ENCODE peak calls at places on chromosome 9, in six cellular contexts. One of them, this sample, is unnamed.

GRCh38 chr9:123649909-123650308 is 280.0 kb downstream of the DENND1A start:
- DNase-seq in stomach: no peak
- DNase-seq in naive thymus-derived CD4-positive, alpha-beta T cell: no peak
- DNase-seq in HCT116: no peak
- DNase-seq in right cardiac atrium: no peak
- DNase-seq in upper lobe of right lung: no peak
- DNase-seq in this sample: no peak

GRCh38 chr9:96219615-96220257 is 82.2 kb downstream of the HSD17B3 start:
- DNase-seq in stomach: peak; percentile 36
- DNase-seq in naive thymus-derived CD4-positive, alpha-beta T cell: peak; percentile 25
- DNase-seq in HCT116: no peak
- DNase-seq in right cardiac atrium: peak; percentile 82
- DNase-seq in upper lobe of right lung: peak; percentile 75
- DNase-seq in this sample: no peak

GRCh38 chr9:31470051-31470450 is 914.4 kb upstream of the ACO1 start:
- DNase-seq in stomach: no peak
- DNase-seq in naive thymus-derived CD4-positive, alpha-beta T cell: no peak
- DNase-seq in HCT116: no peak
- DNase-seq in right cardiac atrium: no peak
- DNase-seq in upper lobe of right lung: no peak
- DNase-seq in this sample: no peak

GRCh38 chr9:77944556-77945261 is 86.9 kb downstream of the GNAQ start:
- DNase-seq in stomach: no peak
- DNase-seq in naive thymus-derived CD4-positive, alpha-beta T cell: peak; percentile 31
- DNase-seq in HCT116: no peak
- DNase-seq in right cardiac atrium: peak; percentile 54
- DNase-seq in upper lobe of right lung: peak; percentile 71
- DNase-seq in this sample: no peak

GRCh38 chr9:27192291-27192960 is 83.4 kb downstream of the TEK start:
- DNase-seq in stomach: no peak
- DNase-seq in naive thymus-derived CD4-positive, alpha-beta T cell: no peak
- DNase-seq in HCT116: no peak
- DNase-seq in right cardiac atrium: peak; percentile 41
- DNase-seq in upper lobe of right lung: no peak
- DNase-seq in this sample: no peak

GRCh38 chr9:116658265-116658664 is 28.8 kb upstream of the TRIM32 start:
- DNase-seq in stomach: no peak
- DNase-seq in naive thymus-derived CD4-positive, alpha-beta T cell: no peak
- DNase-seq in HCT116: no peak
- DNase-seq in right cardiac atrium: no peak
- DNase-seq in upper lobe of right lung: no peak
- DNase-seq in this sample: no peak

GRCh38 chr9:105129731-105130130 is 114.7 kb upstream of the SLC44A1 start:
- DNase-seq in stomach: no peak
- DNase-seq in naive thymus-derived CD4-positive, alpha-beta T cell: no peak
- DNase-seq in HCT116: no peak
- DNase-seq in right cardiac atrium: no peak
- DNase-seq in upper lobe of right lung: no peak
- DNase-seq in this sample: no peak

GRCh38 chr9:106758911-106759310 is 104.1 kb upstream of the ZNF462 start:
- DNase-seq in stomach: no peak
- DNase-seq in naive thymus-derived CD4-positive, alpha-beta T cell: no peak
- DNase-seq in HCT116: no peak
- DNase-seq in right cardiac atrium: no peak
- DNase-seq in upper lobe of right lung: no peak
- DNase-seq in this sample: no peak

GRCh38 chr9:98921740-98922139 is 22.0 kb upstream of the COL15A1 start:
- DNase-seq in stomach: no peak
- DNase-seq in naive thymus-derived CD4-positive, alpha-beta T cell: no peak
- DNase-seq in HCT116: no peak
- DNase-seq in right cardiac atrium: no peak
- DNase-seq in upper lobe of right lung: no peak
- DNase-seq in this sample: no peak
- H3K4me1 ChIP-seq in stomach: peaks cover 7% of the 10 kb centered on the region
- H3K4me1 ChIP-seq in naive thymus-derived CD4-positive, alpha-beta T cell: no peaks in the 10 kb centered on the region
- H3K4me1 ChIP-seq in HCT116: no peaks in the 10 kb centered on the region
- H3K4me1 ChIP-seq in right cardiac atrium: peaks cover 11% of the 10 kb centered on the region
- H3K4me1 ChIP-seq in upper lobe of right lung: peaks cover 16% of the 10 kb centered on the region
- H3K4me1 ChIP-seq in this sample: peaks cover 30% of the 10 kb centered on the region

DNA sequence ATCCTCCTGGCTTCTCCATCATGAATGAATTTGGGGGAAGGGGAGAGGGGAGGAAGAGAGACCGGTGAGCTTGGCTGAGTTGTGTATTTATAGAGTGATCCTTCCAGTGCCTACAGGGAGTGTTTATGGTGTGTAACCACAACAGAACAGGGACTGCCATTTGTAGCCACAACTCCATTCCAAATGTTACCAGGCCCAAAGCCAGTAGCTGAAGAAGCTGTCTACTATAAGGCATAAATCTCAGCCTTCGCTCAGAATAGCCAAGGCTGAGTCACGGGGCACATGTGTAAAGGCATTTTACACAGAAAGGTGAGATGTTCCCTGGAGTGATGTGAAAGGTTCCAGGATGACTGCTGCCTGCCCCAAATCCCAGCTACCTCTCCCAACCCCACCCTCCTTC is 2.5 kb downstream of the TMEM252 start:
- DNase-seq in stomach: no peak
- DNase-seq in naive thymus-derived CD4-positive, alpha-beta T cell: no peak
- DNase-seq in HCT116: no peak
- DNase-seq in right cardiac atrium: no peak
- DNase-seq in upper lobe of right lung: no peak
- DNase-seq in this sample: no peak
- H3K4me3 ChIP-seq in stomach: no peak overlapping the region
- H3K4me3 ChIP-seq in naive thymus-derived CD4-positive, alpha-beta T cell: no peak overlapping the region
- H3K4me3 ChIP-seq in HCT116: no peak overlapping the region
- H3K4me3 ChIP-seq in right cardiac atrium: no peak overlapping the region
- H3K4me3 ChIP-seq in upper lobe of right lung: no peak overlapping the region
- H3K4me3 ChIP-seq in this sample: no peak overlapping the region

GRCh38 chr9:138100711-138101349 is 223.2 kb downstream of the CACNA1B start:
- DNase-seq in stomach: peak; percentile 16
- DNase-seq in naive thymus-derived CD4-positive, alpha-beta T cell: no peak
- DNase-seq in HCT116: no peak
- DNase-seq in right cardiac atrium: peak; percentile 23
- DNase-seq in upper lobe of right lung: peak; percentile 58
- DNase-seq in this sample: no peak

GRCh38 chr9:138098908-138099791 is 221.6 kb downstream of the CACNA1B start:
- DNase-seq in stomach: peak; percentile 17
- DNase-seq in naive thymus-derived CD4-positive, alpha-beta T cell: no peak
- DNase-seq in HCT116: no peak
- DNase-seq in right cardiac atrium: no peak
- DNase-seq in upper lobe of right lung: peak; percentile 48
- DNase-seq in this sample: no peak

GRCh38 chr9:138098116-138098907 is 220.7 kb downstream of the CACNA1B start:
- DNase-seq in stomach: peak; percentile 5
- DNase-seq in naive thymus-derived CD4-positive, alpha-beta T cell: no peak
- DNase-seq in HCT116: no peak
- DNase-seq in right cardiac atrium: no peak
- DNase-seq in upper lobe of right lung: peak; percentile 29
- DNase-seq in this sample: no peak

GRCh38 chr9:138101444-138102234 is 224.1 kb downstream of the CACNA1B start:
- DNase-seq in stomach: peak; percentile 15
- DNase-seq in naive thymus-derived CD4-positive, alpha-beta T cell: no peak
- DNase-seq in HCT116: no peak
- DNase-seq in right cardiac atrium: peak; percentile 13
- DNase-seq in upper lobe of right lung: peak; percentile 54
- DNase-seq in this sample: peak; percentile 34

DNA sequence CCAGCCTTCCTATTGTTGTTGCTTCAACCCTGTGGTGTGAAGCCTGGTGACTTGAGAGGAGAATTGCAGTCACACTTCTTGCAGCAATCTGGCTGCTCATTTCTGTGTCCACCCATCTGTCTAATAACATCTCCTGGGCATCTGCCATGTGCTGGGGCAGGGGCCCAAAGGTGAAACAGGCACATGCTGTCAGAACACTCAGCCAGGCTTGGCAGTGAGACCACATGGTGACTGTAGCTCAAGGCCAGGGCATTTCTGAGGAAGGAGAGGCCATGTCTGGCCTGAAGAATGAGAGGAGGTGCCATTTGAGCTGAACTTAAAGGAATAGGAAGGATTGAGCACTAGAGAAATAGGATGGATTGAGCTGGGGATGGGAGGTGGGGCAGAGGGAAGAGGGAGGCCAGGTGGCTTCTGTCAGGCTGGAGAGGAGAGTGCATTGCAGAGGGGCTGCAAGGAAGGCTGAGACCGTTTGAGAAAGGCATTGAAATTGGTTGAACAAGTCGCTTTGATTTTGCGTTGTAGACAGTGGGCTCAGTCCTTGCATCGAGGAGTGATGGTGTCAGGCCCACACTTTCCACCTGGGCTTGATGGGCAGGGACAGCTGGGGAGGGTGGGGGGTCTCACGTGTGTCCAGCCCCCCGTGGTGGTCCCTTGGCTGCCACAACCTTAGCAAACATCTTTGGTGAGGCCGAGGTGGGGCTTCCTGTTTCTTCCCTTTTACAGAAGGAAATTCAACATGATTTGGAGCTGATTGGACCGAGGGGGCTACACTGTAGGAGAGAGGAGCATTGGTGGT is 222.4 kb downstream of the CACNA1B start:
- DNase-seq in stomach: peak; percentile 14
- DNase-seq in naive thymus-derived CD4-positive, alpha-beta T cell: no peak
- DNase-seq in HCT116: no peak
- DNase-seq in right cardiac atrium: no peak
- DNase-seq in upper lobe of right lung: peak; percentile 38
- DNase-seq in this sample: no peak
- H3K27ac ChIP-seq in stomach: no peak overlapping the region
- H3K27ac ChIP-seq in naive thymus-derived CD4-positive, alpha-beta T cell: no peak overlapping the region
- H3K27ac ChIP-seq in HCT116: no peak overlapping the region
- H3K27ac ChIP-seq in right cardiac atrium: no peak overlapping the region
- H3K27ac ChIP-seq in upper lobe of right lung: no peak overlapping the region
- H3K27ac ChIP-seq in this sample: no peak overlapping the region

GRCh38 chr9:120936764-120937122 is 10.1 kb upstream of the TRAF1 start:
- DNase-seq in stomach: no peak
- DNase-seq in naive thymus-derived CD4-positive, alpha-beta T cell: no peak
- DNase-seq in HCT116: no peak
- DNase-seq in right cardiac atrium: no peak
- DNase-seq in upper lobe of right lung: no peak
- DNase-seq in this sample: no peak
- H3K4me1 ChIP-seq in stomach: peaks cover 42% of the 10 kb centered on the region
- H3K4me1 ChIP-seq in naive thymus-derived CD4-positive, alpha-beta T cell: peaks cover 57% of the 10 kb centered on the region
- H3K4me1 ChIP-seq in HCT116: peaks cover 14% of the 10 kb centered on the region
- H3K4me1 ChIP-seq in right cardiac atrium: peaks cover 15% of the 10 kb centered on the region
- H3K4me1 ChIP-seq in upper lobe of right lung: peaks cover 59% of the 10 kb centered on the region
- H3K4me1 ChIP-seq in this sample: peaks cover 15% of the 10 kb centered on the region

This sample was measured in pancreas.